ENCODE peak calls at places on chromosomes 7 and 10, in six cellular contexts. Q, P, N, G, L and S are unnamed samples.

GRCh38 chr10:1473874-1474273 is 263.5 kb downstream of the ADARB2 start:
- DNase-seq in Q (no peak), P (no peak), N (no peak), G (no peak), L (no peak), S (no peak)

GRCh38 chr7:56083150-56083785 is 9.5 kb downstream of the PHKG1 start:
- DNase-seq in Q (peak; percentile 4), P (no peak), N (no peak), G (no peak), L (peak; percentile 85), S (no peak)

GRCh38 chr7:38751416-38751815 is 120.2 kb upstream of the AMPH start:
- DNase-seq in Q (no peak), P (no peak), N (no peak), G (no peak), L (no peak), S (no peak)

GRCh38 chr7:70436815-70437350 is 695.1 kb upstream of the GALNT17 start:
- DNase-seq in Q (no peak), P (no peak), N (no peak), G (no peak), L (no peak), S (no peak)

GRCh38 chr7:26515462-26515861 is 223.8 kb downstream of the SNX10 start:
- DNase-seq in Q (no peak), P (no peak), N (peak; percentile 30), G (no peak), L (no peak), S (no peak)

GRCh38 chr10:47264797-47265281 is 35.2 kb upstream of the GDF10 start:
- DNase-seq in Q (no peak), P (peak; percentile 42), N (no peak), G (no peak), L (no peak), S (peak; percentile 71)

GRCh38 chr10:110871236-110872084 is at the start of gene PDCD4:
- DNase-seq in Q (peak; percentile 96), P (peak; percentile 94), N (peak; percentile 100), G (peak; percentile 93), L (peak; percentile 100), S (peak; percentile 96)

GRCh38 chr10:59362991-59363390 is 642 bp upstream of the FAM13C start:
- DNase-seq in Q (peak; percentile 20), P (no peak), N (peak; percentile 50), G (no peak), L (peak; percentile 84), S (no peak)

GRCh38 chr7:36746347-36746746 is 22.1 kb upstream of the AOAH start:
- DNase-seq in Q (no peak), P (no peak), N (no peak), G (no peak), L (no peak), S (no peak)

GRCh38 chr10:88361995-88362540 is 221.1 kb downstream of the RNLS start:
- DNase-seq in Q (no peak), P (no peak), N (no peak), G (no peak), L (no peak), S (no peak)

GRCh38 chr7:3682028-3682712 is 381.1 kb downstream of the SDK1 start:
- DNase-seq in Q (no peak), P (no peak), N (no peak), G (no peak), L (no peak), S (no peak)

GRCh38 chr7:30594055-30594539 is 581 bp upstream of the GARS1 start:
- DNase-seq in Q (no peak), P (peak; percentile 31), N (peak; percentile 32), G (peak; percentile 70), L (peak; percentile 74), S (peak; percentile 42)

GRCh38 chr7:157470017-157470322 is 133.2 kb downstream of the DNAJB6 start:
- DNase-seq in Q (no peak), P (no peak), N (no peak), G (no peak), L (no peak), S (no peak)

GRCh38 chr7:141071855-141072547 is 1.9 kb upstream of the TMEM178B start:
- DNase-seq in Q (no peak), P (no peak), N (peak; percentile 29), G (no peak), L (peak; percentile 77), S (no peak)

GRCh38 chr10:31773749-31774148 is 154.9 kb downstream of the ARHGAP12 start:
- DNase-seq in Q (no peak), P (no peak), N (no peak), G (no peak), L (no peak), S (no peak)

GRCh38 chr7:19491821-19492452 is 216.9 kb downstream of the POLR1F start:
- DNase-seq in Q (no peak), P (no peak), N (no peak), G (peak; percentile 15), L (no peak), S (no peak)

GRCh38 chr7:2172311-2173183 is 60.2 kb downstream of the MAD1L1 start:
- DNase-seq in Q (no peak), P (no peak), N (no peak), G (no peak), L (peak; percentile 84), S (no peak)

GRCh38 chr7:47227762-47228177 is 354.1 kb downstream of the TNS3 start:
- DNase-seq in Q (no peak), P (no peak), N (no peak), G (no peak), L (no peak), S (no peak)

GRCh38 chr10:128912568-128913311 is 554.3 kb upstream of the MGMT start:
- DNase-seq in Q (peak; percentile 34), P (no peak), N (no peak), G (no peak), L (no peak), S (no peak)

GRCh38 chr10:128571745-128572144 is 445.5 kb upstream of the MKI67 start:
- DNase-seq in Q (no peak), P (no peak), N (no peak), G (no peak), L (no peak), S (no peak)

GRCh38 chr10:110141185-110141584 is 66.2 kb upstream of the MXI1 start:
- DNase-seq in Q (no peak), P (no peak), N (no peak), G (no peak), L (no peak), S (no peak)

GRCh38 chr10:73875139-73875475 is 752 bp upstream of the CAMK2G start:
- DNase-seq in Q (no peak), P (peak; percentile 44), N (no peak), G (peak; percentile 38), L (no peak), S (peak; percentile 35)

GRCh38 chr7:47404005-47404404 is 177.9 kb downstream of the TNS3 start:
- DNase-seq in Q (no peak), P (no peak), N (no peak), G (no peak), L (no peak), S (peak; percentile 43)

GRCh38 chr7:108863221-108863848 is 293.7 kb downstream of the DNAJB9 start:
- DNase-seq in Q (no peak), P (no peak), N (no peak), G (no peak), L (no peak), S (no peak)

GRCh38 chr7:43878867-43879266 is 9.6 kb upstream of the MRPS24 start:
- DNase-seq in Q (no peak), P (no peak), N (no peak), G (no peak), L (no peak), S (no peak)

GRCh38 chr7:95104739-95105138 is 197.3 kb downstream of the PPP1R9A start:
- DNase-seq in Q (no peak), P (no peak), N (no peak), G (no peak), L (no peak), S (no peak)

GRCh38 chr7:30347226-30348082 is 63.1 kb downstream of the ZNRF2 start:
- DNase-seq in Q (no peak), P (no peak), N (no peak), G (no peak), L (no peak), S (no peak)

GRCh38 chr7:127629268-127629854 is 11.4 kb upstream of the PAX4 start:
- DNase-seq in Q (no peak), P (no peak), N (peak; percentile 60), G (peak; percentile 41), L (no peak), S (no peak)

GRCh38 chr7:27551803-27552202 is 110.9 kb downstream of the HIBADH start:
- DNase-seq in Q (no peak), P (no peak), N (peak; percentile 19), G (no peak), L (no peak), S (no peak)

GRCh38 chr7:128121731-128122576 is 90.7 kb upstream of the LRRC4 start:
- DNase-seq in Q (no peak), P (no peak), N (no peak), G (no peak), L (no peak), S (no peak)

GRCh38 chr10:89759531-89759930 is 58.1 kb downstream of the KIF20B start:
- DNase-seq in Q (no peak), P (no peak), N (no peak), G (no peak), L (no peak), S (no peak)